ENCODE peak calls at places on chromosome 12, in six cellular contexts. M, O, H, J, X and C are unnamed samples.

GRCh38 chr12:53325539-53326061 is 4.2 kb upstream of the AAAS start:
- DNase-seq in M (no peak), O (no peak), H (no peak), J (peak; percentile 53), X (peak; percentile 39), C (no peak)

GRCh38 chr12:98998697-98999299 is 353.7 kb downstream of the APAF1 start:
- DNase-seq in M (peak; percentile 37), O (peak; percentile 67), H (no peak), J (peak; percentile 71), X (peak; percentile 65), C (peak; percentile 12)

GRCh38 chr12:114774181-114774580 is 90.2 kb upstream of the TBX3 start:
- DNase-seq in M (no peak), O (peak; percentile 69), H (no peak), J (no peak), X (no peak), C (peak; percentile 8)

GRCh38 chr12:93302331-93303229 is 75.1 kb upstream of the NUDT4 start:
- DNase-seq in M (no peak), O (peak; percentile 81), H (no peak), J (no peak), X (no peak), C (no peak)

GRCh38 chr12:58915634-58916033 is 4.7 kb downstream of the LRIG3 start:
- DNase-seq in M (no peak), O (peak; percentile 75), H (no peak), J (no peak), X (no peak), C (no peak)

GRCh38 chr12:2682301-2683282 is 112.2 kb upstream of the FKBP4 start:
- DNase-seq in M (peak; percentile 26), O (peak; percentile 54), H (peak; percentile 10), J (peak; percentile 70), X (peak; percentile 55), C (peak; percentile 26)

GRCh38 chr12:19846561-19846960 is 407.3 kb downstream of the AEBP2 start:
- DNase-seq in M (no peak), O (peak; percentile 27), H (no peak), J (no peak), X (no peak), C (no peak)

GRCh38 chr12:9646794-9647622 is 22.5 kb upstream of the CLEC2D start:
- DNase-seq in M (peak; percentile 3), O (peak; percentile 36), H (no peak), J (peak; percentile 30), X (peak; percentile 52), C (no peak)

GRCh38 chr12:85358715-85359114 is 78.7 kb downstream of the ALX1 start:
- DNase-seq in M (no peak), O (no peak), H (no peak), J (no peak), X (no peak), C (no peak)

GRCh38 chr12:64103821-64104220 is 118.3 kb downstream of the KICS2 start:
- DNase-seq in M (no peak), O (peak; percentile 17), H (no peak), J (no peak), X (no peak), C (no peak)

GRCh38 chr12:111784953-111785352 is 18.2 kb downstream of the ALDH2 start:
- DNase-seq in M (no peak), O (no peak), H (no peak), J (no peak), X (no peak), C (no peak)

GRCh38 chr12:124742111-124742510 is 121.6 kb downstream of the SCARB1 start:
- DNase-seq in M (no peak), O (no peak), H (no peak), J (no peak), X (no peak), C (no peak)

GRCh38 chr12:104596128-104596799 is 139.5 kb downstream of the CHST11 start:
- DNase-seq in M (no peak), O (peak; percentile 92), H (no peak), J (no peak), X (no peak), C (no peak)

GRCh38 chr12:98123186-98123585 is 392.2 kb upstream of the TMPO start:
- DNase-seq in M (no peak), O (no peak), H (no peak), J (no peak), X (no peak), C (no peak)

GRCh38 chr12:85855305-85855704 is 18.8 kb upstream of the NTS start:
- DNase-seq in M (no peak), O (no peak), H (no peak), J (no peak), X (no peak), C (no peak)

GRCh38 chr12:67910360-67911292 is 78.6 kb upstream of the IFNG-AS1 start:
- DNase-seq in M (no peak), O (peak; percentile 78), H (no peak), J (no peak), X (no peak), C (no peak)

GRCh38 chr12:105658389-105658788 is 327.9 kb downstream of the C12orf75 start:
- DNase-seq in M (no peak), O (no peak), H (no peak), J (no peak), X (no peak), C (no peak)
- H2AFZ ChIP-seq in M (no peak overlapping the region), O (no peak overlapping the region), H (no peak overlapping the region), J (peak overlapping the region; percentile 28), X (no peak overlapping the region), C (no peak overlapping the region)

GRCh38 chr12:71161575-71161974 is 3.8 kb upstream of the TSPAN8 start:
- DNase-seq in M (no peak), O (no peak), H (no peak), J (no peak), X (no peak), C (no peak)

GRCh38 chr12:71160585-71160984 is 2.8 kb upstream of the TSPAN8 start:
- DNase-seq in M (no peak), O (no peak), H (no peak), J (no peak), X (no peak), C (no peak)

GRCh38 chr12:71159260-71159659 is 1.5 kb upstream of the TSPAN8 start:
- DNase-seq in M (no peak), O (no peak), H (no peak), J (no peak), X (no peak), C (no peak)

GRCh38 chr12:71157601-71158233 is at the start of gene TSPAN8:
- DNase-seq in M (no peak), O (no peak), H (peak; percentile 8), J (no peak), X (no peak), C (no peak)

GRCh38 chr12:71158361-71158882 is 623 bp upstream of the TSPAN8 start:
- DNase-seq in M (no peak), O (no peak), H (no peak), J (no peak), X (no peak), C (no peak)
- H2AFZ ChIP-seq in M (no peak overlapping the region), O (no peak overlapping the region), H (no peak overlapping the region), J (peak overlapping the region; percentile 0), X (no peak overlapping the region), C (no peak overlapping the region)

DNA sequence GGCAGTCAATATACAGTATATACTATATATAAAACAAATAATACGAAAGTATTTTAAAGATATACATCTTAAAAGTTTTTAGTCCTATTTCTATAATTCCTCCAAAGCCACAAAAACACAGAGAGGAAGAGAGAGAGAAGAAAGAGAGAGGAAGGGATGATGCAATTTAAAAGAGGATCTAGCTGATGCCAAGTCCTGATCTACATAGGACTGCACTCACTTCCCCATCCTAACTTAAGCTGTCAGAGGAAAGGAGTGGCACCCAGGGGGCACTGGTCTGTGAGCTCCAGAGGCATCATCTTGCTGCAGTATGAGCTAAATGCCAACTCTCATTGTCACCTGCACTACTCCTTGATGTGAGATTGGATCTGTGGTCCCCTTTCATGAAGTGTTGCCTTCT is 95.8 kb downstream of the C12orf42 start:
- DNase-seq in M (no peak), O (no peak), H (no peak), J (no peak), X (no peak), C (no peak)
- H2AFZ ChIP-seq in M (no peak overlapping the region), O (no peak overlapping the region), H (no peak overlapping the region), J (no peak overlapping the region), X (no peak overlapping the region), C (no peak overlapping the region)

DNA sequence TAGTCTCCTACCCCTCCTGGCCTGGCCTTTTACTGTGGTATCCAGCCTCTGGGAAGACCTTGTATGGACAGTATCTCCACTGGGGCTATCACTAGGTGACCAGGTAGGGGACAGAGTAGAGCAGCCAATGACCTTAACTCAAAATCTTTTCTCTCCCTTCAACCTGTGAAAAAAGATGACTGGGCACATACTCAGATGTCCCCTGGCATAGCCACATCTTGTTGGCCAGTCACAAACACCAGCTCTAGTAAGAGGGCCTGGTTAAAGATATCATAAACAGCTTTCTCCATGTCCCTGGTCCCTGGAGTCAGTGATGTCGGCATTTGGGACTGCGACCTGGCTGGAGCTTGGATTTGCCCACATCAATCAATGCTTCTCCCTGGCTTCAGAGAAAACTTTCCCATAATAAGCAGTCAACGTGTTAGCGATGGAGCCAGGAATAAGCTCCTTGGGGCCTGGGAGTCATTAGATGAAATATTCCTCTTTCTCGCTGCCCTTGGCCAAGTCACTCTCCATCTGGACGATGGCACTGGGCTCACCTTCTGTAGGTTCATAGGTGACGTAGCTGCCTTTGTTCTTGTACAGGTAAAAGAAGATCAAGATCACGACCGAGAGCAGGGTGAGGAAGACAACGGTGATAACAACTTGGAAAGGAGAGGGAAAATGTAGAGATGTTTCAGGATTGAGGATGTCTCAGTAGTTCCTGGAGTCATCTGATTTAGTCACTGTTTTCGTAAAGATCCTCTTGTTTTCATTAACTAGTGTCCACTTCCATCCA is 7.0 kb downstream of the DAZAP2 start:
- DNase-seq in M (no peak), O (no peak), H (no peak), J (no peak), X (no peak), C (no peak)
- H2AFZ ChIP-seq in M (no peak overlapping the region), O (no peak overlapping the region), H (no peak overlapping the region), J (no peak overlapping the region), X (no peak overlapping the region), C (no peak overlapping the region)

DNA sequence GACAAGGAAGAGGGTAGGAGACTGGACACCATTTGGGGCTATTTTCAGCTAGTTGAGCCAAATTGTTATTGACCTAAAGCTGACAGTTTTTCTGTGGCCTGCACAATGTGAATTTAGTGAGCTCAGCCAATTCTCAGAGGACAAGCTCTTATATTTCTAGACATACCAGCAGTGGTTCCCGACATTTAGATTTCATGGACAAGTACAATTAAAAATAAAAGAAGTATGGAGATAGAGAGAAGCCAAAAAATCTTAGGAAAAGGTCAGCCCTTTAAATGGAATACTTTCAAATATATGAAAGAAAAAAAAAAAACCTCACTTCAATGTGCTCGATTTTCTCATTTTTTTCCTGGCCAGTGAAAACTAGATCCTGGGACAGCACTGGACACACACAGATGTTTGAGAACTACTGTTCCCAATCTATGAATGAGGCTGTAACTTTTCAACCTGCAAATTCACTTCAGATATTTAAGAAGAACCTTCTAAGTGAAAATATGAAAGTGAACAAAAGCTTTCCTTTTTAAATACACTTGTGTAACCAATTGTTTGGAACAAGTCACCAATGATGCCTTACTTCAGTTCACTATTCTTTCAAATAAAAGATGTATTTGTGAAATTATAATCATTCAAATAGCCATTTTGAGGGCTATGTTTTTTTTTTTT is 109.5 kb downstream of the SLC38A1 start:
- DNase-seq in M (no peak), O (no peak), H (no peak), J (no peak), X (no peak), C (no peak)
- H2AFZ ChIP-seq in M (no peak overlapping the region), O (no peak overlapping the region), H (no peak overlapping the region), J (peak overlapping the region; percentile 14), X (no peak overlapping the region), C (no peak overlapping the region)

GRCh38 chr12:6567112-6567680 is 895 bp downstream of the NOP2 start:
- DNase-seq in M (no peak), O (no peak), H (no peak), J (no peak), X (peak; percentile 32), C (no peak)
- H2AFZ ChIP-seq in M (no peak overlapping the region), O (no peak overlapping the region), H (peak overlapping the region; percentile 87), J (peak overlapping the region; percentile 84), X (peak overlapping the region; percentile 42), C (no peak overlapping the region)

GRCh38 chr12:52178443-52178842 is 13.4 kb downstream of the KRT80 start:
- DNase-seq in M (no peak), O (no peak), H (no peak), J (no peak), X (no peak), C (no peak)
- H2AFZ ChIP-seq in M (no peak overlapping the region), O (no peak overlapping the region), H (no peak overlapping the region), J (peak overlapping the region; percentile 23), X (no peak overlapping the region), C (no peak overlapping the region)